ENCODE peak calls at places on chromosomes 13 and 19, in ten cellular contexts. S is colonic mucosa; Y is BJ; I is CD8-positive, alpha-beta T cell; O is HL-60; X is fibroblast of mammary gland; W is chondrocyte; K is stomach; D is fibroblast of lung; B is thoracic aorta. C is an unnamed sample.

GRCh38 chr13:42279080-42279479 is 7.1 kb downstream of the AKAP11 start:
- DNase-seq in S (no peak), Y (no peak), I (peak; percentile 24), O (no peak), X (peak; percentile 18), W (no peak), K (no peak), D (no peak), B (no peak), C (no peak)

GRCh38 chr13:51804295-51805172 is 571 bp upstream of the DHRS12 start:
- DNase-seq in S (peak; percentile 45), Y (no peak), I (peak; percentile 54), O (no peak), X (no peak), W (no peak), K (peak; percentile 42), D (peak; percentile 14), B (no peak), C (no peak)

GRCh38 chr19:5960005-5961001 is 17.6 kb downstream of the RANBP3 start:
- DNase-seq in S (no peak), Y (no peak), I (no peak), O (no peak), X (no peak), W (no peak), K (no peak), D (no peak), B (no peak), C (no peak)

GRCh38 chr19:44575116-44575700 is 38.2 kb upstream of the IGSF23 start:
- DNase-seq in S (no peak), Y (no peak), I (no peak), O (no peak), X (peak; percentile 5), W (no peak), K (no peak), D (no peak), B (no peak), C (no peak)

GRCh38 chr13:20448470-20448869 is 77.2 kb downstream of the CRYL1 start:
- DNase-seq in S (no peak), Y (no peak), I (no peak), O (no peak), X (no peak), W (no peak), K (no peak), D (no peak), B (no peak), C (no peak)

GRCh38 chr13:102680842-102681725 is 13.8 kb downstream of the METTL21C start:
- DNase-seq in S (no peak), Y (peak; percentile 42), I (no peak), O (no peak), X (peak; percentile 53), W (no peak), K (no peak), D (peak; percentile 40), B (no peak), C (no peak)

GRCh38 chr13:27954406-27954851 is 14.7 kb downstream of the CDX2 start:
- DNase-seq in S (peak; percentile 63), Y (no peak), I (no peak), O (no peak), X (no peak), W (no peak), K (peak; percentile 49), D (no peak), B (no peak), C (no peak)

GRCh38 chr19:35642312-35642711 is 767 bp downstream of the ETV2 start:
- DNase-seq in S (no peak), Y (no peak), I (no peak), O (no peak), X (no peak), W (no peak), K (no peak), D (no peak), B (no peak), C (no peak)

GRCh38 chr19:33246729-33247440 is 21.2 kb upstream of the SLC7A10 start:
- DNase-seq in S (no peak), Y (no peak), I (no peak), O (no peak), X (no peak), W (peak; percentile 79), K (no peak), D (no peak), B (no peak), C (no peak)
- TF ChIP-seq CTCF in S (no peak), Y (no peak), I (no peak), O (no peak), X (no peak), W (no peak), K (no peak), D (no peak), B (no peak), C (no peak)

DNA sequence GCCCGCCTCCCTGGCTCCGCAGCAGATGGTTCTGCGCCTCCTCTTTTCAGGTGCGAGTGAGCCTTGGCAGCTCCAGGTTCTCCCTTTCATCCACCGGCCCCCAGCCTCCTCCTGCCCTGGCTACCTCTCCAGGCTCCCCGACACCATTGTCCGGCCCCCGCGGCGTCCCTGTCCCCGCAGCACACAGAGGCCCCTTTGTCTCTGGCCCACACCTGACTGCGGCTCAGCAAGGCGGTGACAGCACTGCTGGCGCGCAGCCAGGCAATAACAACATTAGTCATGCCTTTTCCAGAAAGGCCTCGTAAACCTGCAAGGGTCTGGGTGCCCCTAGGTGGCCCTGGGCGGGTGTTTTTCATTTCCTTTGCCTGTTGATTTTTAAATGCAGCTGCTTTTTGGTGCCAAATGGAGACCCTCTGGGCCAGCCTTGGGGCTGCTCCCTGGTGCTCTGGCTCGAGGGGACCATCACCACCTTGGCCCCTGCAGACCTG is 73.2 kb upstream of the MEDAG start:
- DNase-seq in S (peak; percentile 94), Y (no peak), I (no peak), O (no peak), X (no peak), W (no peak), K (peak; percentile 88), D (no peak), B (no peak), C (no peak)
- TF ChIP-seq CTCF in S (no peak), Y (no peak), I (no peak), O (no peak), X (no peak), W (no peak), K (no peak), D (no peak), B (no peak), C (no peak)

GRCh38 chr13:114109646-114110045 is 22.8 kb downstream of the RASA3 start:
- DNase-seq in S (no peak), Y (no peak), I (peak; percentile 67), O (no peak), X (no peak), W (peak; percentile 69), K (no peak), D (no peak), B (no peak), C (no peak)

GRCh38 chr13:114108894-114109293 is 23.5 kb downstream of the RASA3 start:
- DNase-seq in S (no peak), Y (no peak), I (peak; percentile 18), O (no peak), X (no peak), W (peak; percentile 71), K (no peak), D (no peak), B (no peak), C (no peak)

GRCh38 chr13:114108141-114108761 is 24.2 kb downstream of the RASA3 start:
- DNase-seq in S (no peak), Y (no peak), I (peak; percentile 26), O (no peak), X (no peak), W (peak; percentile 81), K (no peak), D (no peak), B (no peak), C (no peak)

GRCh38 chr13:114111577-114111976 is 20.8 kb downstream of the RASA3 start:
- DNase-seq in S (no peak), Y (peak; percentile 68), I (peak; percentile 41), O (no peak), X (peak; percentile 58), W (peak; percentile 10), K (no peak), D (peak; percentile 91), B (no peak), C (no peak)

DNA sequence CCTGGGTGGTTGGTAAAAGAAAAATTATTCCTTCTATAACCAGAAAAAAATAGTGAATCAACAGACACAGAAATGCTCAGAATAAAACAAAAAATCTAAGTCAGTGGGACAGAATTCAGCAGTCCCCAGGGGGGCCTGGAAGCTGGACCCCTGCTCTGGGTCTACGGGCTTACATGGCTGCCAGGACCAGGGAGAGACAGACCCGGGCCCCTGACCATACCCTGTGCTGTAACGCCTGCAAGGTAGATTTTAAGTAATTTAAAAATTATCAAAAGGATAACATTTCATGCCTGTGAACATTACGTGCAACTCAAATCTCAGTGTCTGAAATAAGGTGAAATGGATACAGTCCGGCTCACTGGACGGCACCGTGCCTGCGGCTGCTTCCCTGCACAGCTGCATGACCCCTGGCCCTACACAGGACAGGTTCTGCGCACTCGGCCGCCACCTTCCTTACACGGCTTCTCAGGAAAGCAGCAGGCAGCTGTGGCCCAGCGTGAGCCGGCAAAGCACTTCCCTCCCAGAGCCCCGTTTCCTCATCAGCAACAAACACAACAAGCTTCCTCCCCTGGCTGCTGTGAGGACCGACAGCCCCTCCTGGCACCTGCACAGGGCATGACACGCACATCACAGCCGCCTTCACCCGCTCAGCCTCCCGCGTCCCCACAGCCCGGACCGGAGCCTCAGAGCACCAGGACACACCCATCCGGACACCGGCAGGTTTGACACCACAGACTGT is 22.2 kb downstream of the RASA3 start:
- DNase-seq in S (no peak), Y (no peak), I (peak; percentile 90), O (peak; percentile 83), X (peak; percentile 50), W (peak; percentile 90), K (peak; percentile 47), D (no peak), B (no peak), C (no peak)
- TF ChIP-seq CTCF in S (no peak), Y (peak; percentile 11), I (peak; percentile 69), O (peak; percentile 45), X (no peak), W (peak; percentile 51), K (no peak), D (no peak), B (no peak), C (no peak)

GRCh38 chr13:43682698-43683097 is 104.1 kb downstream of the ENOX1 start:
- DNase-seq in S (no peak), Y (no peak), I (no peak), O (no peak), X (no peak), W (no peak), K (no peak), D (no peak), B (no peak), C (no peak)

GRCh38 chr13:43687038-43687437 is 99.7 kb downstream of the ENOX1 start:
- DNase-seq in S (no peak), Y (no peak), I (no peak), O (no peak), X (no peak), W (no peak), K (no peak), D (no peak), B (no peak), C (no peak)

GRCh38 chr13:43688230-43688907 is 98.4 kb downstream of the ENOX1 start:
- DNase-seq in S (no peak), Y (no peak), I (no peak), O (no peak), X (no peak), W (no peak), K (no peak), D (no peak), B (no peak), C (no peak)

GRCh38 chr13:43684947-43685725 is 101.6 kb downstream of the ENOX1 start:
- DNase-seq in S (no peak), Y (no peak), I (no peak), O (no peak), X (no peak), W (no peak), K (no peak), D (no peak), B (no peak), C (no peak)

GRCh38 chr13:43686557-43686956 is 100.2 kb downstream of the ENOX1 start:
- DNase-seq in S (no peak), Y (peak; percentile 71), I (no peak), O (no peak), X (peak; percentile 98), W (no peak), K (no peak), D (peak; percentile 88), B (no peak), C (no peak)
- TF ChIP-seq CTCF in S (no peak), Y (no peak), I (no peak), O (no peak), X (no peak), W (no peak), K (no peak), D (no peak), B (no peak), C (no peak)

C was measured in D721Med.